ENCODE peak calls at places on chromosomes 2 and 18, in five cellular contexts. K, I, T, M and Z are unnamed samples.

GRCh38 chr2:138421315-138421970 is 80.1 kb upstream of the SPOPL start:
- DNase-seq in K (no peak), M (no peak), T (no peak), I (no peak), Z (no peak)

GRCh38 chr2:172623249-172623965 is 67.5 kb downstream of the PDK1 start:
- DNase-seq in M (no peak), K (no peak), T (no peak), I (no peak), Z (no peak)

GRCh38 chr2:71743995-71744675 is 290.8 kb downstream of the DYSF start:
- DNase-seq in T (no peak), K (no peak), I (no peak), M (no peak), Z (no peak)

GRCh38 chr2:33729353-33729752 is 130.3 kb upstream of the FAM98A start:
- DNase-seq in K (no peak), T (no peak), M (no peak), I (no peak), Z (no peak)

GRCh38 chr2:30366199-30366691 is 80.8 kb upstream of the LCLAT1 start:
- DNase-seq in I (peak), M (no peak), K (no peak), T (no peak), Z (no peak)

GRCh38 chr2:161090401-161090800 is 69.8 kb upstream of the TANK start:
- DNase-seq in M (peak), T (no peak), K (peak), I (peak), Z (no peak)

GRCh38 chr2:234377761-234378341 is 119.0 kb downstream of the ARL4C start:
- DNase-seq in I (no peak), M (no peak), T (no peak), K (no peak), Z (no peak)

GRCh38 chr2:239711911-239712570 is 311.2 kb upstream of the HDAC4 start:
- DNase-seq in M (no peak), K (no peak), I (no peak), T (no peak), Z (no peak)

GRCh38 chr2:153189091-153189490 is 289.5 kb downstream of the RPRM start:
- DNase-seq in M (no peak), K (no peak), I (no peak), T (no peak), Z (no peak)

GRCh38 chr2:108806362-108806761 is 19.8 kb downstream of the CCDC138 start:
- DNase-seq in K (no peak), T (no peak), I (no peak), M (no peak), Z (no peak)

GRCh38 chr2:206983156-206983875 is 44.0 kb downstream of the CPO start:
- DNase-seq in T (peak), I (no peak), K (no peak), M (no peak), Z (peak)

GRCh38 chr2:180622122-180622918 is 358.1 kb upstream of the UBE2E3 start:
- DNase-seq in T (no peak), M (no peak), K (no peak), I (no peak), Z (no peak)

GRCh38 chr2:185360776-185361175 is 377.8 kb upstream of the FSIP2 start:
- DNase-seq in I (no peak), M (no peak), T (no peak), K (no peak), Z (no peak)

GRCh38 chr2:119659601-119660342 is 19.2 kb upstream of the TMEM177 start:
- DNase-seq in K (peak), T (no peak), I (peak), M (no peak), Z (no peak)

GRCh38 chr2:239762742-239763269 is 262.3 kb downstream of the NDUFA10 start:
- DNase-seq in M (no peak), T (no peak), I (no peak), K (no peak), Z (peak)

GRCh38 chr2:19819097-19820065 is 82.4 kb downstream of the TTC32 start:
- DNase-seq in K (no peak), I (no peak), M (no peak), T (no peak), Z (no peak)

GRCh38 chr2:29663266-29663665 is 258.1 kb downstream of the ALK start:
- DNase-seq in M (no peak), T (no peak), I (no peak), K (no peak), Z (no peak)

GRCh38 chr2:74919827-74920226 is 38.6 kb upstream of the POLE4 start:
- DNase-seq in T (peak), I (peak), M (peak), K (peak), Z (peak)

GRCh38 chr2:190537765-190538164 is 3.2 kb upstream of the NEMP2 start:
- DNase-seq in T (no peak), K (no peak), M (no peak), I (no peak), Z (no peak)

GRCh38 chr2:189221811-189222210 is 42.2 kb upstream of the COL5A2 start:
- DNase-seq in I (no peak), T (no peak), M (no peak), K (no peak), Z (no peak)

GRCh38 chr2:170812716-170813585 is 3.7 kb upstream of the GAD1 start:
- DNase-seq in K (peak), M (no peak), I (peak), T (peak), Z (peak)

GRCh38 chr2:97645112-97645699 is 656 bp upstream of the COX5B start:
- DNase-seq in I (no peak), M (no peak), T (no peak), K (peak), Z (no peak)

GRCh38 chr18:74897971-74898657 is 300.4 kb downstream of the ZNF407 start:
- DNase-seq in T (no peak), M (no peak), I (no peak), K (no peak), Z (peak)

GRCh38 chr18:28740575-28740974 is 563.6 kb upstream of the CDH2 start:
- DNase-seq in I (no peak), T (no peak), K (no peak), M (no peak), Z (no peak)